ENCODE peak calls at places on chromosome 13, in five cellular contexts. One of them, this sample, is unnamed.

GRCh38 chr13:108595416-108596257 is 33.8 kb upstream of the MYO16 start:
- DNase-seq in stimulated activated CD4-positive, alpha-beta T cell treated with anti-CD3 and anti-CD28 coated beads, Interleukin-15, amount 100 ng/mL, for 24 hours: peak; percentile 24
- DNase-seq in CD8-positive, alpha-beta memory T cell: no peak
- DNase-seq in RPMI7951: no peak
- DNase-seq in pancreas: no peak
- DNase-seq in this sample: no peak

GRCh38 chr13:92802776-92803175 is 423.8 kb upstream of the GPC6 start:
- DNase-seq in stimulated activated CD4-positive, alpha-beta T cell treated with anti-CD3 and anti-CD28 coated beads, Interleukin-15, amount 100 ng/mL, for 24 hours: no peak
- DNase-seq in CD8-positive, alpha-beta memory T cell: no peak
- DNase-seq in RPMI7951: peak; percentile 18
- DNase-seq in pancreas: no peak
- DNase-seq in this sample: no peak

GRCh38 chr13:99721606-99722384 is 220.5 kb downstream of the TM9SF2 start:
- DNase-seq in stimulated activated CD4-positive, alpha-beta T cell treated with anti-CD3 and anti-CD28 coated beads, Interleukin-15, amount 100 ng/mL, for 24 hours: no peak
- DNase-seq in CD8-positive, alpha-beta memory T cell: no peak
- DNase-seq in RPMI7951: no peak
- DNase-seq in pancreas: no peak
- DNase-seq in this sample: no peak

GRCh38 chr13:29888306-29888705 is 37.9 kb upstream of the UBL3 start:
- DNase-seq in stimulated activated CD4-positive, alpha-beta T cell treated with anti-CD3 and anti-CD28 coated beads, Interleukin-15, amount 100 ng/mL, for 24 hours: no peak
- DNase-seq in CD8-positive, alpha-beta memory T cell: no peak
- DNase-seq in RPMI7951: no peak
- DNase-seq in pancreas: no peak
- DNase-seq in this sample: no peak

GRCh38 chr13:110327036-110327790 is 20.1 kb downstream of the COL4A2 start:
- DNase-seq in stimulated activated CD4-positive, alpha-beta T cell treated with anti-CD3 and anti-CD28 coated beads, Interleukin-15, amount 100 ng/mL, for 24 hours: no peak
- DNase-seq in CD8-positive, alpha-beta memory T cell: no peak
- DNase-seq in RPMI7951: no peak
- DNase-seq in pancreas: peak; percentile 52
- DNase-seq in this sample: no peak

GRCh38 chr13:94195715-94196114 is 283.8 kb downstream of the DCT start:
- DNase-seq in stimulated activated CD4-positive, alpha-beta T cell treated with anti-CD3 and anti-CD28 coated beads, Interleukin-15, amount 100 ng/mL, for 24 hours: no peak
- DNase-seq in CD8-positive, alpha-beta memory T cell: no peak
- DNase-seq in RPMI7951: peak; percentile 80
- DNase-seq in pancreas: no peak
- DNase-seq in this sample: no peak

GRCh38 chr13:49645451-49645850 is 17.1 kb downstream of the ARL11 start:
- DNase-seq in stimulated activated CD4-positive, alpha-beta T cell treated with anti-CD3 and anti-CD28 coated beads, Interleukin-15, amount 100 ng/mL, for 24 hours: peak; percentile 8
- DNase-seq in CD8-positive, alpha-beta memory T cell: no peak
- DNase-seq in RPMI7951: no peak
- DNase-seq in pancreas: no peak
- DNase-seq in this sample: no peak

GRCh38 chr13:75480691-75481175 is 1.2 kb downstream of the TBC1D4 start:
- DNase-seq in stimulated activated CD4-positive, alpha-beta T cell treated with anti-CD3 and anti-CD28 coated beads, Interleukin-15, amount 100 ng/mL, for 24 hours: peak; percentile 50
- DNase-seq in CD8-positive, alpha-beta memory T cell: peak; percentile 2
- DNase-seq in RPMI7951: peak; percentile 67
- DNase-seq in pancreas: peak; percentile 79
- DNase-seq in this sample: no peak

GRCh38 chr13:113129480-113129879 is 6.9 kb downstream of the F10 start:
- DNase-seq in stimulated activated CD4-positive, alpha-beta T cell treated with anti-CD3 and anti-CD28 coated beads, Interleukin-15, amount 100 ng/mL, for 24 hours: no peak
- DNase-seq in CD8-positive, alpha-beta memory T cell: no peak
- DNase-seq in RPMI7951: no peak
- DNase-seq in pancreas: no peak
- DNase-seq in this sample: no peak

GRCh38 chr13:113802090-113802531 is 43.1 kb downstream of the TMEM255B start:
- DNase-seq in stimulated activated CD4-positive, alpha-beta T cell treated with anti-CD3 and anti-CD28 coated beads, Interleukin-15, amount 100 ng/mL, for 24 hours: no peak
- DNase-seq in CD8-positive, alpha-beta memory T cell: no peak
- DNase-seq in RPMI7951: peak; percentile 87
- DNase-seq in pancreas: no peak
- DNase-seq in this sample: no peak

GRCh38 chr13:78700121-78700910 is 41.4 kb upstream of the OBI1 start:
- DNase-seq in stimulated activated CD4-positive, alpha-beta T cell treated with anti-CD3 and anti-CD28 coated beads, Interleukin-15, amount 100 ng/mL, for 24 hours: no peak
- DNase-seq in CD8-positive, alpha-beta memory T cell: no peak
- DNase-seq in RPMI7951: no peak
- DNase-seq in pancreas: no peak
- DNase-seq in this sample: no peak

GRCh38 chr13:106530209-106530906 is 5.1 kb downstream of the EFNB2 start:
- DNase-seq in stimulated activated CD4-positive, alpha-beta T cell treated with anti-CD3 and anti-CD28 coated beads, Interleukin-15, amount 100 ng/mL, for 24 hours: no peak
- DNase-seq in CD8-positive, alpha-beta memory T cell: no peak
- DNase-seq in RPMI7951: no peak
- DNase-seq in pancreas: no peak
- DNase-seq in this sample: no peak

GRCh38 chr13:42720116-42720857 is 61.1 kb upstream of the FAM216B start:
- DNase-seq in stimulated activated CD4-positive, alpha-beta T cell treated with anti-CD3 and anti-CD28 coated beads, Interleukin-15, amount 100 ng/mL, for 24 hours: peak; percentile 16
- DNase-seq in CD8-positive, alpha-beta memory T cell: no peak
- DNase-seq in RPMI7951: peak; percentile 89
- DNase-seq in pancreas: no peak
- DNase-seq in this sample: no peak

GRCh38 chr13:49220035-49220855 is at the start of gene MLNR:
- DNase-seq in stimulated activated CD4-positive, alpha-beta T cell treated with anti-CD3 and anti-CD28 coated beads, Interleukin-15, amount 100 ng/mL, for 24 hours: peak; percentile 62
- DNase-seq in CD8-positive, alpha-beta memory T cell: peak; percentile 48
- DNase-seq in RPMI7951: peak; percentile 19
- DNase-seq in pancreas: no peak
- DNase-seq in this sample: peak; percentile 52

GRCh38 chr13:53073711-53074110 is 45.1 kb downstream of the OLFM4 start:
- DNase-seq in stimulated activated CD4-positive, alpha-beta T cell treated with anti-CD3 and anti-CD28 coated beads, Interleukin-15, amount 100 ng/mL, for 24 hours: no peak
- DNase-seq in CD8-positive, alpha-beta memory T cell: no peak
- DNase-seq in RPMI7951: no peak
- DNase-seq in pancreas: no peak
- DNase-seq in this sample: no peak

GRCh38 chr13:112871742-112872141 is 97.3 kb upstream of the MCF2L start:
- DNase-seq in stimulated activated CD4-positive, alpha-beta T cell treated with anti-CD3 and anti-CD28 coated beads, Interleukin-15, amount 100 ng/mL, for 24 hours: no peak
- DNase-seq in CD8-positive, alpha-beta memory T cell: no peak
- DNase-seq in RPMI7951: no peak
- DNase-seq in pancreas: no peak
- DNase-seq in this sample: no peak

GRCh38 chr13:87953381-87953780 is 282.2 kb downstream of the SLITRK5 start:
- DNase-seq in stimulated activated CD4-positive, alpha-beta T cell treated with anti-CD3 and anti-CD28 coated beads, Interleukin-15, amount 100 ng/mL, for 24 hours: no peak
- DNase-seq in CD8-positive, alpha-beta memory T cell: no peak
- DNase-seq in RPMI7951: peak; percentile 35
- DNase-seq in pancreas: no peak
- DNase-seq in this sample: no peak

GRCh38 chr13:46077260-46077659 is 24.7 kb upstream of the ZC3H13 start:
- DNase-seq in stimulated activated CD4-positive, alpha-beta T cell treated with anti-CD3 and anti-CD28 coated beads, Interleukin-15, amount 100 ng/mL, for 24 hours: no peak
- DNase-seq in CD8-positive, alpha-beta memory T cell: no peak
- DNase-seq in RPMI7951: no peak
- DNase-seq in pancreas: no peak
- DNase-seq in this sample: no peak

GRCh38 chr13:52361225-52361624 is 44.7 kb downstream of the THSD1 start:
- DNase-seq in stimulated activated CD4-positive, alpha-beta T cell treated with anti-CD3 and anti-CD28 coated beads, Interleukin-15, amount 100 ng/mL, for 24 hours: no peak
- DNase-seq in CD8-positive, alpha-beta memory T cell: no peak
- DNase-seq in RPMI7951: no peak
- DNase-seq in pancreas: no peak
- DNase-seq in this sample: no peak

This sample was measured in activated naive CD4-positive, alpha-beta T cell treated with anti-CD3 and anti-CD28 coated beads, Interleukin-2, amount 50 U/mL, for 72 hours.